ENCODE peak calls at places on chromosome 5, in eight cellular contexts. W is adrenal gland; Z is posterior vena cava; I is Right ventricle myocardium superior; S is activated gamma-delta T cell treated with anti-CD3 and anti-CD28 coated beads, Interleukin-2, amount 50 U/mL, for 16 hours; A is endodermal cell; R is OCI-LY7; Y is A172. V is an unnamed sample.
A peak's percentile ranks its signal among the peaks of the same experiment; 100 is the strongest.

GRCh38 chr5:132426525-132427138 is 57.1 kb downstream of the SLC22A5 start:
- DNase-seq in W (peak; percentile 92), Z (peak; percentile 94), I (peak; percentile 86), S (peak; percentile 56), A (peak; percentile 87), R (peak; percentile 87), Y (peak; percentile 96), V (peak; percentile 97)

GRCh38 chr5:105752801-105753200 is 1917.9 kb downstream of the EFNA5 start:
- DNase-seq in W (no peak), Z (no peak), I (no peak), S (no peak), A (no peak), R (no peak), Y (peak; percentile 3), V (peak; percentile 22)

GRCh38 chr5:167893271-167893670 is 398.2 kb upstream of the WWC1 start:
- DNase-seq in W (no peak), Z (no peak), I (no peak), S (no peak), A (no peak), R (no peak), Y (no peak), V (no peak)

GRCh38 chr5:13821366-13821765 is 123.1 kb downstream of the DNAH5 start:
- DNase-seq in W (no peak), Z (no peak), I (no peak), S (no peak), A (no peak), R (no peak), Y (no peak), V (no peak)

GRCh38 chr5:94615843-94616242 is 2.6 kb downstream of the KIAA0825 start:
- DNase-seq in W (no peak), Z (no peak), I (no peak), S (no peak), A (no peak), R (no peak), Y (no peak), V (no peak)

GRCh38 chr5:145967296-145967695 is 30.9 kb downstream of the SH3RF2 start:
- DNase-seq in W (no peak), Z (no peak), I (no peak), S (no peak), A (no peak), R (no peak), Y (no peak), V (no peak)

GRCh38 chr5:142106061-142106460 is 2.5 kb upstream of the NDFIP1 start:
- DNase-seq in W (no peak), Z (no peak), I (no peak), S (no peak), A (no peak), R (no peak), Y (no peak), V (no peak)

GRCh38 chr5:123673107-123673506 is 161.1 kb downstream of the CSNK1G3 start:
- DNase-seq in W (no peak), Z (no peak), I (no peak), S (no peak), A (peak; percentile 45), R (no peak), Y (no peak), V (no peak)

GRCh38 chr5:54870251-54870650 is 115.1 kb downstream of the ESM1 start:
- DNase-seq in W (no peak), Z (no peak), I (no peak), S (no peak), A (no peak), R (no peak), Y (no peak), V (no peak)

GRCh38 chr5:123117989-123118388 is 28.9 kb downstream of the PRDM6 start:
- DNase-seq in W (no peak), Z (no peak), I (no peak), S (no peak), A (no peak), R (no peak), Y (no peak), V (no peak)

V was measured in NCI-H226.